ENCODE peak calls at places on chromosomes 1 and 21, in five cellular contexts. O is cardiac muscle cell, Q is heart left ventricle, L is SJSA1, N is endodermal cell. I is an unnamed sample. For H3K4me1, the result is how much of the 10 kb centered on the place peaks cover.

GRCh38 chr1:12434174-12434573 is 183.8 kb downstream of the DHRS3 start:
- DNase-seq in O (peak), Q (no peak), L (no peak), N (no peak), I (no peak)

GRCh38 chr1:245361056-245361455 is 206.3 kb downstream of the KIF26B start:
- DNase-seq in O (no peak), Q (no peak), L (no peak), N (no peak), I (no peak)

GRCh38 chr1:19179597-19180271 is 30.3 kb downstream of the UBR4 start:
- DNase-seq in O (peak), Q (no peak), L (no peak), N (no peak), I (no peak)

GRCh38 chr21:22235866-22236590 is 1237.8 kb downstream of the NCAM2 start:
- DNase-seq in O (no peak), Q (no peak), L (no peak), N (no peak), I (no peak)

GRCh38 chr1:15195420-15196052 is 42.0 kb downstream of the TMEM51 start:
- DNase-seq in O (no peak), Q (no peak), L (no peak), N (no peak), I (no peak)

GRCh38 chr1:24414884-24415333 is 693 bp upstream of the NIPAL3 start:
- DNase-seq in O (no peak), Q (no peak), L (no peak), N (no peak), I (no peak)

GRCh38 chr1:156063997-156064285 is 3.0 kb downstream of the RAB25 start:
- DNase-seq in O (no peak), Q (no peak), L (peak), N (peak), I (no peak)

GRCh38 chr21:27423906-27424595 is 457.2 kb upstream of the ADAMTS5 start:
- DNase-seq in O (peak), Q (no peak), L (no peak), N (peak), I (no peak)

GRCh38 chr1:16631248-16632043 is 18.1 kb upstream of the NBPF1 start:
- DNase-seq in O (no peak), Q (no peak), L (peak), N (peak), I (peak)

GRCh38 chr1:23216771-23217420 is 406 bp downstream of the HTR1D start:
- DNase-seq in O (no peak), Q (no peak), L (no peak), N (peak), I (peak)

GRCh38 chr1:43651922-43652321 is 2.0 kb downstream of the KDM4A start:
- DNase-seq in O (no peak), Q (no peak), L (no peak), N (no peak), I (no peak)

GRCh38 chr1:88608139-88608943 is 75.7 kb upstream of the PKN2 start:
- DNase-seq in O (peak), Q (no peak), L (no peak), N (no peak), I (no peak)

GRCh38 chr1:29271724-29272123 is 35.4 kb downstream of the PTPRU start:
- DNase-seq in O (peak), Q (peak), L (peak), N (peak), I (peak)

GRCh38 chr1:109687641-109688499 is at the start of gene GSTM1:
- DNase-seq in O (peak), Q (peak), L (peak), N (peak), I (peak)

GRCh38 chr1:154182342-154183044 is 9.4 kb downstream of the TPM3 start:
- DNase-seq in O (peak), Q (peak), L (peak), N (peak), I (peak)

GRCh38 chr1:50109647-50110075 is 941 bp downstream of the ELAVL4 start:
- DNase-seq in O (peak), Q (no peak), L (no peak), N (no peak), I (no peak)

GRCh38 chr1:238701024-238701423 is 685.3 kb upstream of the CHRM3 start:
- DNase-seq in O (no peak), Q (no peak), L (no peak), N (no peak), I (no peak)

GRCh38 chr21:44434936-44435635 is 20.2 kb upstream of the LRRC3 start:
- DNase-seq in O (no peak), Q (no peak), L (peak), N (peak), I (no peak)

GRCh38 chr1:9009438-9010366 is 16.5 kb downstream of the SLC2A7 start:
- DNase-seq in O (peak), Q (no peak), L (no peak), N (peak), I (no peak)

GRCh38 chr1:31689821-31690220 is 14.0 kb downstream of the COL16A1 start:
- DNase-seq in O (peak), Q (no peak), L (peak), N (no peak), I (no peak)

GRCh38 chr1:96927125-96927524 is 205.5 kb downstream of the PTBP2 start:
- DNase-seq in O (peak), Q (no peak), L (no peak), N (peak), I (no peak)

GRCh38 chr1:23249785-23250184 is 32.5 kb upstream of the HTR1D start:
- DNase-seq in O (peak), Q (no peak), L (no peak), N (no peak), I (no peak)

GRCh38 chr1:185663332-185663731 is 70.9 kb upstream of the HMCN1 start:
- DNase-seq in O (no peak), Q (no peak), L (no peak), N (no peak), I (no peak)

GRCh38 chr1:57033222-57034019 is 67.6 kb upstream of the C8B start:
- DNase-seq in O (no peak), Q (no peak), L (no peak), N (no peak), I (no peak)
- H3K4me1 ChIP-seq in O (under half), Q (under half), L (under half), N (under half), I (under half)

GRCh38 chr1:25571522-25571970 is 28.1 kb downstream of the LDLRAP1 start:
- DNase-seq in O (no peak), Q (no peak), L (no peak), N (no peak), I (no peak)

GRCh38 chr1:25572107-25572506 is 28.7 kb downstream of the LDLRAP1 start:
- DNase-seq in O (no peak), Q (no peak), L (no peak), N (no peak), I (no peak)

GRCh38 chr1:25569599-25570458 is 26.4 kb downstream of the LDLRAP1 start:
- DNase-seq in O (peak), Q (no peak), L (no peak), N (peak), I (no peak)

GRCh38 chr1:25568834-25569598 is 25.6 kb downstream of the LDLRAP1 start:
- DNase-seq in O (peak), Q (no peak), L (peak), N (no peak), I (no peak)

GRCh38 chr1:25570798-25571521 is 27.6 kb downstream of the LDLRAP1 start:
- DNase-seq in O (no peak), Q (no peak), L (no peak), N (no peak), I (no peak)
- H3K4me1 ChIP-seq in O (under half), Q (under half), L (under half), N (under half), I (under half)

GRCh38 chr1:230163719-230164118 is 96.7 kb downstream of the GALNT2 start:
- DNase-seq in O (no peak), Q (peak), L (no peak), N (peak), I (no peak)
- H3K4me1 ChIP-seq in O (under half), Q (under half), L (under half), N (under half), I (half or more)

DNA sequence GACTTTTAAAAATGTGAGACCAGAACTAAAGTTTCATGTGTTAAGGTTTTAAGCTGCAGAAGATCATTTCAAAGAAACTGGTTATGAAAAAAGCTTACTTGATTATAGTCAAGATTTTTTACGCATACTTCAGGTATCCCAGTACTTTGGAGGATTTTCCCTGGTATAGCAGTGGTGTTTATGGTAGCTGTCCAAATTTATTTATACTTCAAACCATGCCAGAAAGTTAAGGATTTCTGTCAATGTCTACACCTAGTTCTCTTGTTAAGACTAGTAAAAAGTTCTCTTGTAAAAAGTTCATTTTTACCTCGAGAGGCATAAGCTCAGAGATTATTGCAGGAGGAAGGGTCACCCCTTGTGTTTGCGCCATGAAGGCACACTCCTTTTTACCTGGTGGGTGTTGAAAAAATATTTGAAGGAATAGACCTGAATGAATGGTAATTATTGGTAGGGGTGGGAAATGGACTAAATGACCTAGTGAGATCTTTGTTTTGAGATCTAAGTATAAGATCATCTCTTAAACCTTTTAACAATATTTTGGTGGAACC is 2.8 kb downstream of the DYRK1A start:
- DNase-seq in O (no peak), Q (no peak), L (no peak), N (no peak), I (no peak)
- H3K4me1 ChIP-seq in O (under half), Q (under half), L (under half), N (under half), I (half or more)

GRCh38 chr1:234722904-234723588 is 113.1 kb upstream of the IRF2BP2 start:
- DNase-seq in O (peak), Q (peak), L (peak), N (peak), I (peak)

GRCh38 chr1:234722267-234722704 is 112.3 kb upstream of the IRF2BP2 start:
- DNase-seq in O (no peak), Q (peak), L (no peak), N (no peak), I (no peak)

GRCh38 chr1:234726359-234726836 is 116.4 kb upstream of the IRF2BP2 start:
- DNase-seq in O (no peak), Q (no peak), L (no peak), N (peak), I (no peak)

GRCh38 chr1:234725177-234726132 is 115.5 kb upstream of the IRF2BP2 start:
- DNase-seq in O (peak), Q (peak), L (no peak), N (no peak), I (peak)

DNA sequence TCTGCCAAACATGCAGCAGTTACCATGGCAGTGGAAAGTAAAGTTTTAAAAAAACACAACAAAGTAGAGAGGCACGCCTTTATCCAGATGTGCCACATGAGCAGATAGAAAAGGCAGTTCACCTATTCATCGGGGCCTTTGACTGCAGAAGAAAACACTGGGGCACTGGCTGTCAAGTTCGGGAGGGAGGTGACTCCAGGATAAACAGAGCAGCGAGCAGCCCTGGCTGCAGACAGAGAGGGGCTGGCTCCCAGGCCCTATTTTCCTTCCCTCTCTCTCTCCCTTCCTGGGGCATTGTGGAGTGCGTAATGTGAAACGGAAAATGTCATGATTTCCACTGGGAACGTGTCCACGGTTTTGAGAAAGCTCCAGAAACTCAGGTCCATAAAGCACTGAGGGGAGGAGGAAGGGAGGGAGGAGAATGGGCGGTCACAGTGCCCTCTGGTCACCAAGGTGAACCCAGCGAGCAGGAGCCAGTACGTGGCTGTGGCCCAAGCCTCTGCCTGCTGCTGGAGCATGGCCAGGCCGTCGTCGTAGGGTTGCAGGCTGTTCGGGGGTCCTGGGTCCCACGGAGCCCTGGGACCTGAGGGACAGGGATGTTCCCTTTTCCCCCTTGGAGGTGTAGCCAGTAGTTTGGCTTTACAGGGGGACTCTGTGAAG is 114.7 kb upstream of the IRF2BP2 start:
- DNase-seq in O (no peak), Q (peak), L (no peak), N (peak), I (peak)
- H3K4me1 ChIP-seq in O (half or more), Q (under half), L (half or more), N (under half), I (half or more)

DNA sequence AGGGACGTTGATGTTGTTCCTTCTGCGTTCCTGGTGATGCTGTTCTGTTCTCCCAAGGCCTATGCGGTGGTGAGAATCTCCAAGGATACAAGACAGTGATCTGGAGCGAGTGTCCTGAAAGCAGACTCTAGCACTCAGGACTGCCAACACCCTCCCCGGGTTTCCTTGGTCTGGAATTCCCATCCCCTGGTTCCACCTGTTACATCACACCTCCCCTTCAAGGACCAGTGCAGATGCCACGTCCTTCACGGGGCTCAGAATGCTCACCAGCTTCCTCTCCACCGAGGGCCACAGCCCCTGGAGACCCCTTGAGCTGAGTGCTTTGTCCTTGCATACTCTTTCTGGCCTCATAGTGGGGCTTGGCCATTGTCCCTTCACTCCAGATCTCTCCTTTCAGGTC is 43.5 kb downstream of the B3GALT5 start:
- DNase-seq in O (no peak), Q (no peak), L (no peak), N (no peak), I (no peak)
- H3K4me1 ChIP-seq in O (under half), Q (under half), L (under half), N (under half), I (under half)

I was measured in heart right ventricle.